ENCODE peak calls at places on chromosome 6, in seven cellular contexts. One of them, this sample, is unnamed.

GRCh38 chr6:21993841-21994240 is 303.0 kb downstream of the PRL start:
- DNase-seq in GM04503: no peak
- DNase-seq in nephron progenitor cell: no peak
- DNase-seq in G401: no peak
- DNase-seq in hepatocyte: no peak
- DNase-seq in activated CD8-positive, alpha-beta T cell treated with anti-CD3 and anti-CD28 coated beads for 36 hours: no peak
- DNase-seq in frontal cortex: no peak
- DNase-seq in this sample: no peak

GRCh38 chr6:34922177-34922663 is 33.2 kb downstream of the ANKS1A start:
- DNase-seq in hepatocyte: peak
- DNase-seq in activated CD8-positive, alpha-beta T cell treated with anti-CD3 and anti-CD28 coated beads for 36 hours: no peak
- DNase-seq in G401: no peak
- DNase-seq in frontal cortex: no peak
- DNase-seq in nephron progenitor cell: no peak
- DNase-seq in GM04503: peak
- DNase-seq in this sample: no peak

GRCh38 chr6:111805511-111806181 is 67.6 kb downstream of the FYN start:
- DNase-seq in nephron progenitor cell: no peak
- DNase-seq in GM04503: no peak
- DNase-seq in activated CD8-positive, alpha-beta T cell treated with anti-CD3 and anti-CD28 coated beads for 36 hours: peak
- DNase-seq in frontal cortex: no peak
- DNase-seq in G401: no peak
- DNase-seq in hepatocyte: no peak
- DNase-seq in this sample: no peak

GRCh38 chr6:33724281-33725023 is 13.0 kb upstream of the UQCC2 start:
- DNase-seq in G401: no peak
- DNase-seq in frontal cortex: no peak
- DNase-seq in GM04503: no peak
- DNase-seq in nephron progenitor cell: no peak
- DNase-seq in activated CD8-positive, alpha-beta T cell treated with anti-CD3 and anti-CD28 coated beads for 36 hours: peak
- DNase-seq in hepatocyte: no peak
- DNase-seq in this sample: no peak

GRCh38 chr6:113920663-113921267 is 50.2 kb downstream of the HDAC2 start:
- DNase-seq in G401: no peak
- DNase-seq in activated CD8-positive, alpha-beta T cell treated with anti-CD3 and anti-CD28 coated beads for 36 hours: peak
- DNase-seq in nephron progenitor cell: no peak
- DNase-seq in frontal cortex: no peak
- DNase-seq in hepatocyte: no peak
- DNase-seq in GM04503: no peak
- DNase-seq in this sample: no peak

GRCh38 chr6:6624269-6624668 is 35.7 kb downstream of the LY86 start:
- DNase-seq in G401: no peak
- DNase-seq in hepatocyte: no peak
- DNase-seq in nephron progenitor cell: no peak
- DNase-seq in frontal cortex: no peak
- DNase-seq in GM04503: no peak
- DNase-seq in activated CD8-positive, alpha-beta T cell treated with anti-CD3 and anti-CD28 coated beads for 36 hours: no peak
- DNase-seq in this sample: no peak

GRCh38 chr6:135880066-135880972 is 28.8 kb downstream of the PDE7B start:
- DNase-seq in GM04503: peak
- DNase-seq in activated CD8-positive, alpha-beta T cell treated with anti-CD3 and anti-CD28 coated beads for 36 hours: peak
- DNase-seq in G401: no peak
- DNase-seq in frontal cortex: no peak
- DNase-seq in hepatocyte: no peak
- DNase-seq in nephron progenitor cell: no peak
- DNase-seq in this sample: no peak

GRCh38 chr6:21586760-21587181 is 6.8 kb upstream of the SOX4 start:
- DNase-seq in hepatocyte: no peak
- DNase-seq in G401: peak
- DNase-seq in frontal cortex: no peak
- DNase-seq in activated CD8-positive, alpha-beta T cell treated with anti-CD3 and anti-CD28 coated beads for 36 hours: peak
- DNase-seq in GM04503: no peak
- DNase-seq in nephron progenitor cell: no peak
- DNase-seq in this sample: no peak

GRCh38 chr6:81476881-81477280 is 275.6 kb downstream of the TENT5A start:
- DNase-seq in hepatocyte: no peak
- DNase-seq in nephron progenitor cell: no peak
- DNase-seq in GM04503: peak
- DNase-seq in G401: no peak
- DNase-seq in activated CD8-positive, alpha-beta T cell treated with anti-CD3 and anti-CD28 coated beads for 36 hours: no peak
- DNase-seq in frontal cortex: no peak
- DNase-seq in this sample: no peak

GRCh38 chr6:136037885-136038460 is 186.5 kb downstream of the PDE7B start:
- DNase-seq in activated CD8-positive, alpha-beta T cell treated with anti-CD3 and anti-CD28 coated beads for 36 hours: no peak
- DNase-seq in nephron progenitor cell: peak
- DNase-seq in frontal cortex: no peak
- DNase-seq in G401: no peak
- DNase-seq in hepatocyte: peak
- DNase-seq in GM04503: no peak
- DNase-seq in this sample: no peak

GRCh38 chr6:105985816-105986632 is 100.1 kb upstream of the PRDM1 start:
- DNase-seq in frontal cortex: no peak
- DNase-seq in nephron progenitor cell: peak
- DNase-seq in G401: no peak
- DNase-seq in GM04503: no peak
- DNase-seq in hepatocyte: peak
- DNase-seq in activated CD8-positive, alpha-beta T cell treated with anti-CD3 and anti-CD28 coated beads for 36 hours: no peak
- DNase-seq in this sample: no peak

GRCh38 chr6:150352321-150353296 is 16.2 kb upstream of the IYD start:
- DNase-seq in frontal cortex: no peak
- DNase-seq in activated CD8-positive, alpha-beta T cell treated with anti-CD3 and anti-CD28 coated beads for 36 hours: peak
- DNase-seq in GM04503: peak
- DNase-seq in hepatocyte: no peak
- DNase-seq in nephron progenitor cell: no peak
- DNase-seq in G401: no peak
- DNase-seq in this sample: no peak

GRCh38 chr6:8589941-8590676 is 154.8 kb upstream of the SLC35B3 start:
- DNase-seq in activated CD8-positive, alpha-beta T cell treated with anti-CD3 and anti-CD28 coated beads for 36 hours: peak
- DNase-seq in nephron progenitor cell: peak
- DNase-seq in frontal cortex: no peak
- DNase-seq in GM04503: no peak
- DNase-seq in hepatocyte: peak
- DNase-seq in G401: no peak
- DNase-seq in this sample: no peak

GRCh38 chr6:27592481-27593199 is 119.7 kb upstream of the ZNF184 start:
- DNase-seq in activated CD8-positive, alpha-beta T cell treated with anti-CD3 and anti-CD28 coated beads for 36 hours: peak
- DNase-seq in frontal cortex: no peak
- DNase-seq in hepatocyte: peak
- DNase-seq in G401: peak
- DNase-seq in GM04503: no peak
- DNase-seq in nephron progenitor cell: peak
- DNase-seq in this sample: peak

GRCh38 chr6:119620846-119621570 is 271.4 kb upstream of the MAN1A1 start:
- DNase-seq in activated CD8-positive, alpha-beta T cell treated with anti-CD3 and anti-CD28 coated beads for 36 hours: no peak
- DNase-seq in GM04503: peak
- DNase-seq in hepatocyte: peak
- DNase-seq in G401: no peak
- DNase-seq in nephron progenitor cell: no peak
- DNase-seq in frontal cortex: no peak
- DNase-seq in this sample: peak

GRCh38 chr6:142566628-142567396 is 265.0 kb downstream of the ADGRG6 start:
- DNase-seq in nephron progenitor cell: peak
- DNase-seq in frontal cortex: peak
- DNase-seq in hepatocyte: peak
- DNase-seq in GM04503: peak
- DNase-seq in G401: peak
- DNase-seq in activated CD8-positive, alpha-beta T cell treated with anti-CD3 and anti-CD28 coated beads for 36 hours: peak
- DNase-seq in this sample: peak

This sample was measured in LoVo.